ENCODE peak calls at places on chromosomes 5 and 9, in seven cellular contexts. K, N, H, Q, I, T and A are unnamed samples.

GRCh38 chr5:124512236-124512635 is 234.2 kb downstream of the ZNF608 start:
- DNase-seq in K (no peak), N (no peak), H (no peak), Q (peak; percentile 41), I (no peak), T (no peak), A (no peak)

GRCh38 chr5:156479864-156480263 is 152.9 kb downstream of the SGCD start:
- DNase-seq in K (no peak), N (no peak), H (no peak), Q (peak; percentile 92), I (peak; percentile 35), T (peak; percentile 23), A (peak; percentile 84)

GRCh38 chr9:133635098-133635497 is 1.1 kb upstream of the DBH start:
- DNase-seq in K (no peak), N (no peak), H (no peak), Q (no peak), I (no peak), T (no peak), A (no peak)

GRCh38 chr5:6634327-6634713 is 1.1 kb downstream of the SRD5A1 start:
- DNase-seq in K (no peak), N (no peak), H (no peak), Q (no peak), I (peak; percentile 21), T (no peak), A (peak; percentile 21)

GRCh38 chr5:81848368-81848767 is 97.5 kb upstream of the SSBP2 start:
- DNase-seq in K (no peak), N (no peak), H (peak; percentile 48), Q (no peak), I (peak; percentile 39), T (no peak), A (peak; percentile 24)

GRCh38 chr9:85172001-85172978 is 502.8 kb downstream of the NTRK2 start:
- DNase-seq in K (no peak), N (no peak), H (no peak), Q (no peak), I (peak; percentile 13), T (no peak), A (no peak)

GRCh38 chr5:141870871-141871270 is 7.3 kb downstream of the PCDH1 start:
- DNase-seq in K (no peak), N (no peak), H (no peak), Q (no peak), I (no peak), T (peak; percentile 41), A (no peak)

GRCh38 chr9:131393622-131394463 is at the start of gene PRRC2B:
- DNase-seq in K (peak; percentile 96), N (peak; percentile 75), H (peak; percentile 94), Q (peak; percentile 62), I (peak; percentile 95), T (peak; percentile 86), A (peak; percentile 82)

GRCh38 chr9:35729700-35730485 is 2.1 kb downstream of the TLN1 start:
- DNase-seq in K (peak; percentile 56), N (no peak), H (peak; percentile 31), Q (peak; percentile 91), I (peak; percentile 86), T (peak; percentile 63), A (peak; percentile 90)

GRCh38 chr5:68333649-68334549 is 118.3 kb downstream of the PIK3R1 start:
- DNase-seq in K (no peak), N (no peak), H (no peak), Q (peak; percentile 82), I (no peak), T (peak; percentile 15), A (peak; percentile 82)

GRCh38 chr9:110746211-110746930 is 77.8 kb downstream of the MUSK start:
- DNase-seq in K (no peak), N (no peak), H (no peak), Q (no peak), I (no peak), T (no peak), A (no peak)

GRCh38 chr9:136653323-136654064 is 9.2 kb upstream of the EGFL7 start:
- DNase-seq in K (no peak), N (no peak), H (no peak), Q (no peak), I (no peak), T (no peak), A (no peak)

GRCh38 chr5:178624626-178625546 is 2.0 kb downstream of the CLK4 start:
- DNase-seq in K (no peak), N (no peak), H (no peak), Q (peak; percentile 21), I (peak; percentile 28), T (peak; percentile 19), A (peak; percentile 39)

GRCh38 chr9:127898433-127899199 is 787 bp downstream of the ST6GALNAC6 start:
- DNase-seq in K (peak; percentile 41), N (no peak), H (no peak), Q (peak; percentile 89), I (no peak), T (peak; percentile 41), A (peak; percentile 94)

GRCh38 chr9:100379862-100380261 is 27.1 kb upstream of the TEX10 start:
- DNase-seq in K (no peak), N (no peak), H (no peak), Q (peak; percentile 77), I (peak; percentile 49), T (peak; percentile 38), A (peak; percentile 85)

GRCh38 chr5:135602882-135603721 is 24.3 kb upstream of the CXCL14 start:
- DNase-seq in K (no peak), N (no peak), H (peak; percentile 31), Q (no peak), I (peak; percentile 78), T (peak; percentile 73), A (no peak)

GRCh38 chr5:151772029-151772867 is 494 bp downstream of the G3BP1 start:
- DNase-seq in K (peak; percentile 46), N (no peak), H (peak; percentile 32), Q (no peak), I (peak; percentile 63), T (peak; percentile 57), A (peak; percentile 63)

GRCh38 chr5:129244478-129244877 is 149.9 kb downstream of the ISOC1 start:
- DNase-seq in K (no peak), N (no peak), H (no peak), Q (no peak), I (no peak), T (peak; percentile 82), A (peak; percentile 38)

GRCh38 chr5:122693963-122694362 is 80.9 kb upstream of the SNX2 start:
- DNase-seq in K (no peak), N (no peak), H (no peak), Q (no peak), I (no peak), T (peak; percentile 9), A (no peak)

GRCh38 chr5:140073296-140073695 is 30.2 kb upstream of the NRG2 start:
- DNase-seq in K (no peak), N (no peak), H (peak; percentile 4), Q (peak; percentile 17), I (no peak), T (peak; percentile 68), A (peak; percentile 26)

GRCh38 chr5:67246108-67246507 is 49.5 kb upstream of the CD180 start:
- DNase-seq in K (no peak), N (no peak), H (peak; percentile 74), Q (peak; percentile 82), I (peak; percentile 65), T (peak; percentile 90), A (peak; percentile 75)

GRCh38 chr5:72292411-72292810 is 27.6 kb downstream of the MRPS27 start:
- DNase-seq in K (no peak), N (no peak), H (no peak), Q (no peak), I (no peak), T (peak; percentile 51), A (no peak)

GRCh38 chr5:72296251-72296650 is 23.8 kb downstream of the MRPS27 start:
- DNase-seq in K (no peak), N (no peak), H (no peak), Q (no peak), I (no peak), T (no peak), A (no peak)

GRCh38 chr5:72293495-72294055 is 26.5 kb downstream of the MRPS27 start:
- DNase-seq in K (no peak), N (no peak), H (no peak), Q (no peak), I (no peak), T (no peak), A (no peak)

GRCh38 chr5:72295539-72295938 is 24.5 kb downstream of the MRPS27 start:
- DNase-seq in K (no peak), N (no peak), H (no peak), Q (no peak), I (no peak), T (no peak), A (no peak)

GRCh38 chr5:72294473-72294872 is 25.6 kb downstream of the MRPS27 start:
- DNase-seq in K (no peak), N (no peak), H (no peak), Q (no peak), I (no peak), T (no peak), A (no peak)
- H3K79me1 ChIP-seq in K (no peaks in the 10 kb centered on the region), N (no peaks in the 10 kb centered on the region), H (no peaks in the 10 kb centered on the region), Q (peaks cover 11% of the 10 kb centered on the region), I (peaks cover 1% of the 10 kb centered on the region), T (no peaks in the 10 kb centered on the region), A (peaks cover 10% of the 10 kb centered on the region)

GRCh38 chr5:21774281-21774680 is 1078.9 kb downstream of the CDH12 start:
- DNase-seq in K (no peak), N (no peak), H (no peak), Q (no peak), I (no peak), T (no peak), A (no peak)
- H3K27me3 ChIP-seq in K (no peaks in the 10 kb centered on the region), N (no peaks in the 10 kb centered on the region), H (no peaks in the 10 kb centered on the region), Q (no peaks in the 10 kb centered on the region), I (no peaks in the 10 kb centered on the region), T (no peaks in the 10 kb centered on the region), A (no peaks in the 10 kb centered on the region)

GRCh38 chr9:20015427-20015931 is 226.6 kb upstream of the SLC24A2 start:
- DNase-seq in K (no peak), N (no peak), H (no peak), Q (no peak), I (no peak), T (no peak), A (no peak)

GRCh38 chr9:20014168-20014567 is 225.3 kb upstream of the SLC24A2 start:
- DNase-seq in K (no peak), N (no peak), H (no peak), Q (no peak), I (no peak), T (no peak), A (peak; percentile 63)

GRCh38 chr9:20012232-20012631 is 223.4 kb upstream of the SLC24A2 start:
- DNase-seq in K (no peak), N (no peak), H (no peak), Q (no peak), I (no peak), T (no peak), A (no peak)

GRCh38 chr9:20022410-20022809 is 233.6 kb upstream of the SLC24A2 start:
- DNase-seq in K (no peak), N (no peak), H (no peak), Q (peak; percentile 62), I (no peak), T (peak; percentile 29), A (peak; percentile 63)

GRCh38 chr9:20016611-20017010 is 227.8 kb upstream of the SLC24A2 start:
- DNase-seq in K (no peak), N (no peak), H (no peak), Q (no peak), I (no peak), T (no peak), A (no peak)
- H3K79me1 ChIP-seq in K (no peaks in the 10 kb centered on the region), N (no peaks in the 10 kb centered on the region), H (no peaks in the 10 kb centered on the region), Q (no peaks in the 10 kb centered on the region), I (no peaks in the 10 kb centered on the region), T (no peaks in the 10 kb centered on the region), A (no peaks in the 10 kb centered on the region)

DNA sequence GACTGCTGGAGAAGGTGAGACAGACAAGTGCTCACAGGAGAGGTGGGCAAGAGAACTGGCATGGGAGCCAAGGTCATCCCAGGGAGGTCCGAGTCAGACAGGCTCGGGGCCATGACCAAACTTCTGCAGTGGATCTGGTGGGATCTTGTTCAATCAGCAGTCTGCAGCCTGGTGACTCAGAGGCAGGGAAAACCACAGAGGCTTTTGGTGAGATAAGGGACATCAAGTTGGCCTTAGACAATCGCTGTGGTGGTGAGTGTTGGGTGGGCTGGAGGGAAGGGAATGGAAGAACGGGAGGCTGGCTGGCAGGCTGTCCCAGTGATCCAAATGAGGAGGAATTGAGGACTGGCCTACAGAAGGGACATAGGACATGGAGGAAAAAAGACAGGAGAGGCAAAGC is 123.8 kb downstream of the TMEM174 start:
- DNase-seq in K (no peak), N (no peak), H (no peak), Q (peak; percentile 89), I (peak; percentile 41), T (no peak), A (peak; percentile 83)
- H3K27me3 ChIP-seq in K (peaks cover 61% of the 10 kb centered on the region), N (peaks cover 75% of the 10 kb centered on the region), H (peaks cover 31% of the 10 kb centered on the region), Q (peaks cover 6% of the 10 kb centered on the region), I (peaks cover 61% of the 10 kb centered on the region), T (peaks cover 48% of the 10 kb centered on the region), A (peaks cover 99% of the 10 kb centered on the region)